ENCODE peak calls at places on chromosome 7, in nine cellular contexts. J, H, M, L, P, S, I, Z and F are unnamed samples.

GRCh38 chr7:131057015-131057518 is 270.6 kb upstream of the MKLN1 start:
- DNase-seq in J (no peak), H (peak; percentile 86), M (no peak), L (no peak), P (no peak), S (peak; percentile 75), I (no peak), Z (peak; percentile 50), F (no peak)

GRCh38 chr7:28149291-28150101 is 31.1 kb downstream of the JAZF1 start:
- DNase-seq in J (no peak), H (no peak), M (no peak), L (no peak), P (no peak), S (peak; percentile 36), I (peak; percentile 57), Z (no peak), F (no peak)

GRCh38 chr7:87934699-87935372 is 785 bp downstream of the ADAM22 start:
- DNase-seq in J (no peak), H (no peak), M (peak; percentile 81), L (peak; percentile 23), P (no peak), S (peak; percentile 16), I (no peak), Z (no peak), F (peak; percentile 20)

GRCh38 chr7:13181221-13181620 is 493.8 kb downstream of the ARL4A start:
- DNase-seq in J (no peak), H (peak; percentile 16), M (no peak), L (no peak), P (no peak), S (no peak), I (no peak), Z (no peak), F (no peak)

GRCh38 chr7:133310232-133310852 is 57.5 kb downstream of the EXOC4 start:
- DNase-seq in J (no peak), H (peak; percentile 35), M (no peak), L (no peak), P (peak; percentile 19), S (peak; percentile 90), I (no peak), Z (no peak), F (peak; percentile 37)

GRCh38 chr7:20954711-20955641 is 168.3 kb upstream of the SP8 start:
- DNase-seq in J (no peak), H (no peak), M (no peak), L (no peak), P (no peak), S (no peak), I (no peak), Z (no peak), F (no peak)

GRCh38 chr7:27670676-27671075 is 8.0 kb upstream of the HIBADH start:
- DNase-seq in J (no peak), H (no peak), M (no peak), L (no peak), P (no peak), S (no peak), I (no peak), Z (no peak), F (no peak)

GRCh38 chr7:148050492-148051158 is 539.9 kb upstream of the C7orf33 start:
- DNase-seq in J (no peak), H (no peak), M (no peak), L (no peak), P (no peak), S (no peak), I (no peak), Z (no peak), F (no peak)

GRCh38 chr7:155299539-155300202 is 2.0 kb downstream of the INSIG1 start:
- DNase-seq in J (no peak), H (no peak), M (no peak), L (no peak), P (no peak), S (no peak), I (peak; percentile 46), Z (no peak), F (no peak)

GRCh38 chr7:113084499-113085172 is 2.0 kb downstream of the GPR85 start:
- DNase-seq in J (no peak), H (no peak), M (no peak), L (no peak), P (no peak), S (no peak), I (no peak), Z (no peak), F (no peak)

GRCh38 chr7:135188298-135188984 is 17.9 kb upstream of the CYREN start:
- DNase-seq in J (no peak), H (no peak), M (peak; percentile 59), L (no peak), P (peak; percentile 10), S (no peak), I (no peak), Z (no peak), F (no peak)

GRCh38 chr7:69674701-69675182 is 76.5 kb downstream of the AUTS2 start:
- DNase-seq in J (no peak), H (no peak), M (no peak), L (no peak), P (no peak), S (no peak), I (no peak), Z (no peak), F (no peak)

GRCh38 chr7:42831953-42832522 is 79.8 kb downstream of the C7orf25 start:
- DNase-seq in J (no peak), H (no peak), M (no peak), L (no peak), P (no peak), S (no peak), I (no peak), Z (no peak), F (no peak)

GRCh38 chr7:26202019-26202985 is 757 bp downstream of the CBX3 start:
- DNase-seq in J (no peak), H (no peak), M (peak; percentile 92), L (no peak), P (peak; percentile 71), S (peak; percentile 59), I (peak; percentile 77), Z (peak; percentile 49), F (peak; percentile 70)

GRCh38 chr7:14748461-14748860 is 154.1 kb downstream of the DGKB start:
- DNase-seq in J (no peak), H (peak; percentile 77), M (no peak), L (no peak), P (no peak), S (peak; percentile 95), I (no peak), Z (no peak), F (no peak)

GRCh38 chr7:128743112-128743772 is 4.1 kb downstream of the CALU start:
- DNase-seq in J (no peak), H (no peak), M (no peak), L (no peak), P (no peak), S (no peak), I (no peak), Z (peak; percentile 27), F (peak; percentile 27)
- TF ChIP-seq POLR2A in J (no peak), H (no peak), M (no peak), L (no peak), P (no peak), S (no peak), I (no peak), Z (no peak), F (no peak)

DNA sequence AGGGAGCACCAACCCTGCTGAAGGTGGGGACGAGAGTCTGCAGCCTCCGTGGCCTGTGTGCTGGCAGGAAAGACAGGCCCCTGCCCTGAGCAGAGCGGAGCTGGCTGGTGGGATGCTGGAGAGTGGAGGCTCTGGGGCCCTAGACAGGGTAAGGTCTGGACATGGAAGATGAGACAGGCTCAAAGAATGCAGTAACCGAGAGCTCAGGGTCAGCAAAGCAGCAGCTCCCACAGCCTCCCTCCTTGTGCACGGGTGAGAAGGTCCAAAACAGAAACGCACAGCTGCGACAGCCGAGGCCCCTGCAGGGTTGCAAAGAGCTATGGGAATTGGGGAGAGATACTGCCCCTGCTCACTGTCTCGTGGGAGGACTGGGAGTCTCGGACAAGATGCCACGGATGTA is 80.5 kb downstream of the TNS3 start:
- DNase-seq in J (no peak), H (peak; percentile 96), M (no peak), L (peak; percentile 67), P (peak; percentile 68), S (no peak), I (no peak), Z (no peak), F (peak; percentile 59)
- H3K4me3 ChIP-seq in J (no peak overlapping the region), H (no peak overlapping the region), M (no peak overlapping the region), L (no peak overlapping the region), P (no peak overlapping the region), S (no peak overlapping the region), I (no peak overlapping the region), Z (no peak overlapping the region), F (no peak overlapping the region)

DNA sequence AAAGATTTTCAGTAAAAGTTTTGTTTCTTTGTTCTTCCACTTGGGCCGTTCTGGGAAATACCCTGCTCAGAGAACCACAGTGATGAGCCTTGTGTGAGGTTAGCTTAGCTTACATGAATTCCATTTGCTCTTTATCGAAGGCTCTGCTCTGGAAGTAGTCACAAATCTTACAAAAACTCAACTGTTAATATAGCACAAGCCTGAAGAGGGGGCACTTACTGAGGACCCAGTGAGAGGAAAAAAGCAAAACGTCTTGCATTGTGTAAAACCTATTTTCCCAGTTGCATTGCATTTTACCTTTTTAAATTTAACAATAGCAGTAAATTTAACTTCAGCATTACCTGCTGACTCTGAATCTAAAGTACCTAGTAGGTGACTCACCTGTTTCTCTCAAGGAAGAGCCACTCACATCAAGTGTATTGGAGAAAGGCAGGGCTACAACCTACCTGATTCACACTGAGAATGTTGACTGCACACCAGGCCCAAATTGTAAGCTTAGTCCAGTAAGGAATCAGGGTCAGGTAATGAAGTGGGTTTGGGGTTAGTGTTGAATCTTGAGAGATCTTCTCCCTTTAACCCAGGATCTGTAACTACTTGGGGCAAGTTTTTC is 42.3 kb downstream of the PPP1R17 start:
- DNase-seq in J (no peak), H (no peak), M (no peak), L (no peak), P (no peak), S (no peak), I (no peak), Z (no peak), F (no peak)
- TF ChIP-seq CTCF in J (no peak), H (no peak), M (no peak), L (no peak), P (no peak), S (no peak), I (no peak), Z (no peak), F (no peak)

DNA sequence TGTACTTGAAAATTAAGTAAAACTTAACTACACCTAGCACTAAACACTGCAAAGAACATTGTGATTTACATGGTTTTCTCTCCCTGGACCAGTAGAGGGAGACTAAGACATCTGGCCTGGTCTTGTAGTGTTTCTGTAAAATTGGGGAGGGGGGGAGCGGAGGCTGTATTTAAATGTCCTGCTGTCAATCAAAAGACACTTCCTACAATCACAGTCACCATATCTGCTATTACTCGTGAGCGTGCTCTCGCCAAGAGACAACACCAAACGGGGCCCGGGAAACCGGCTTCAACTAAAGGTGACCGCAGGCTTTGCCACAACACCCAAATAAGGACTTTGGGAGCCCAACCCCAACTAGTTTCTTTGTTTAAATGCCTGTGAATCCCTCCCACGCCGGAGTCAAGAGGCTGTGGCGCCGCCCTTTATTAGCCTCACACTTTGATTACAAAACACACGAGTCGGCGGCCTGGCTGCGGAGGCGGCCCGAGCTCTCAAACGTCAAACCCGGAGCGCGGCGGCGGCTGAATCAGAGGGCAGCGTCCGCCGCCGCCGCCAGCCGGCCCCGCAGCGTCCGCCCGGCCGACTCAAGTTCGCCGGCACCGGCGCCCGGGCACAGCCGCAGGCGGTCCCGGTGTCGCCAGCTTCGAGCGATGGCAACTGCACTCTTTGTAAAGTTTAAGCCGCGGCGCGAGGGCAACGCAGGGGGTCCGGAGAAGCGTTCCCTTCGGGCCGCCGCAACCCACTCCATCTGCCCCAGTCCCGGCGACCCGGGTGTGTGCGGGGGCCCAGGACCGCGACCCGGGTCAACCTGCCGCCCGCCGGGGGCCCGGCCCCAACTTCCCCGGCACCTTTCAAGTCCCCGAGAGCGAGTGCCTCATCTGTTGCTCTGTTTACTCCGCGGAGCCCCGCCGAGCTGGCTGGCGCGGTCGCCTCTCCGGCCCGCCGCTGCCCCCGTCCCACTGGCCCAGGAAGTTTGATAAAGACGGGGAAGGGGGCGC is 1.3 kb downstream of the KDM7A start:
- DNase-seq in J (peak; percentile 85), H (peak; percentile 92), M (peak; percentile 97), L (peak; percentile 87), P (peak; percentile 90), S (peak; percentile 95), I (peak; percentile 95), Z (peak; percentile 96), F (peak; percentile 89)
- TF ChIP-seq POLR2A in J (peak; percentile 98), H (peak; percentile 98), M (peak; percentile 82), L (peak; percentile 82), P (peak; percentile 79), S (peak; percentile 54), I (peak; percentile 99), Z (no peak), F (peak; percentile 94)